ENCODE peak calls at places on chromosomes 6 and 20, in nine cellular contexts. One of them, this sample, is unnamed.

GRCh38 chr20:31833130-31833930 is 12.1 kb downstream of the FOXS1 start:
- DNase-seq in ELR: peak
- DNase-seq in B cell: peak
- DNase-seq in fibroblast of lung: peak
- DNase-seq in neuronal stem cell: peak
- DNase-seq in right atrium auricular region: peak
- DNase-seq in iPS-NIHi11: peak
- DNase-seq in cerebellar cortex: peak
- DNase-seq in breast epithelium: no peak
- DNase-seq in this sample: peak

GRCh38 chr20:1664911-1665310 is 7.3 kb upstream of the SIRPG start:
- DNase-seq in ELR: no peak
- DNase-seq in B cell: no peak
- DNase-seq in fibroblast of lung: no peak
- DNase-seq in neuronal stem cell: no peak
- DNase-seq in right atrium auricular region: no peak
- DNase-seq in iPS-NIHi11: no peak
- DNase-seq in cerebellar cortex: no peak
- DNase-seq in breast epithelium: no peak
- DNase-seq in this sample: no peak

GRCh38 chr6:35451354-35452185 is 568 bp upstream of the FANCE start:
- DNase-seq in ELR: peak
- DNase-seq in B cell: no peak
- DNase-seq in fibroblast of lung: no peak
- DNase-seq in neuronal stem cell: no peak
- DNase-seq in right atrium auricular region: no peak
- DNase-seq in iPS-NIHi11: no peak
- DNase-seq in cerebellar cortex: no peak
- DNase-seq in breast epithelium: no peak
- DNase-seq in this sample: no peak

GRCh38 chr20:4763261-4763660 is 41.6 kb downstream of the PRND start:
- DNase-seq in ELR: no peak
- DNase-seq in B cell: no peak
- DNase-seq in fibroblast of lung: no peak
- DNase-seq in neuronal stem cell: no peak
- DNase-seq in right atrium auricular region: no peak
- DNase-seq in iPS-NIHi11: no peak
- DNase-seq in cerebellar cortex: no peak
- DNase-seq in breast epithelium: no peak
- DNase-seq in this sample: no peak

GRCh38 chr6:13678255-13678983 is 33.2 kb downstream of the RANBP9 start:
- DNase-seq in ELR: no peak
- DNase-seq in B cell: no peak
- DNase-seq in fibroblast of lung: no peak
- DNase-seq in neuronal stem cell: no peak
- DNase-seq in right atrium auricular region: no peak
- DNase-seq in iPS-NIHi11: peak
- DNase-seq in cerebellar cortex: no peak
- DNase-seq in breast epithelium: no peak
- DNase-seq in this sample: no peak

GRCh38 chr6:71181565-71181964 is 107.0 kb upstream of the OGFRL1 start:
- DNase-seq in ELR: peak
- DNase-seq in B cell: no peak
- DNase-seq in fibroblast of lung: peak
- DNase-seq in neuronal stem cell: peak
- DNase-seq in right atrium auricular region: no peak
- DNase-seq in iPS-NIHi11: peak
- DNase-seq in cerebellar cortex: no peak
- DNase-seq in breast epithelium: peak
- DNase-seq in this sample: peak

GRCh38 chr20:58722877-58723627 is 30.5 kb downstream of the NPEPL1 start:
- DNase-seq in ELR: no peak
- DNase-seq in B cell: no peak
- DNase-seq in fibroblast of lung: no peak
- DNase-seq in neuronal stem cell: no peak
- DNase-seq in right atrium auricular region: peak
- DNase-seq in iPS-NIHi11: no peak
- DNase-seq in cerebellar cortex: no peak
- DNase-seq in breast epithelium: no peak
- DNase-seq in this sample: no peak

GRCh38 chr6:92684386-92684785 is 735.0 kb downstream of the EPHA7 start:
- DNase-seq in ELR: no peak
- DNase-seq in B cell: no peak
- DNase-seq in fibroblast of lung: peak
- DNase-seq in neuronal stem cell: no peak
- DNase-seq in right atrium auricular region: no peak
- DNase-seq in iPS-NIHi11: no peak
- DNase-seq in cerebellar cortex: no peak
- DNase-seq in breast epithelium: no peak
- DNase-seq in this sample: no peak

GRCh38 chr20:33793011-33793931 is 17.9 kb upstream of the CHMP4B start:
- DNase-seq in ELR: peak
- DNase-seq in B cell: no peak
- DNase-seq in fibroblast of lung: no peak
- DNase-seq in neuronal stem cell: no peak
- DNase-seq in right atrium auricular region: no peak
- DNase-seq in iPS-NIHi11: no peak
- DNase-seq in cerebellar cortex: no peak
- DNase-seq in breast epithelium: no peak
- DNase-seq in this sample: peak

GRCh38 chr6:135880066-135880972 is 28.8 kb downstream of the PDE7B start:
- DNase-seq in ELR: peak
- DNase-seq in B cell: peak
- DNase-seq in fibroblast of lung: peak
- DNase-seq in neuronal stem cell: no peak
- DNase-seq in right atrium auricular region: no peak
- DNase-seq in iPS-NIHi11: no peak
- DNase-seq in cerebellar cortex: no peak
- DNase-seq in breast epithelium: no peak
- DNase-seq in this sample: peak

GRCh38 chr20:60789399-60789798 is 462.7 kb upstream of the CDH4 start:
- DNase-seq in ELR: no peak
- DNase-seq in B cell: no peak
- DNase-seq in fibroblast of lung: no peak
- DNase-seq in neuronal stem cell: no peak
- DNase-seq in right atrium auricular region: no peak
- DNase-seq in iPS-NIHi11: no peak
- DNase-seq in cerebellar cortex: no peak
- DNase-seq in breast epithelium: no peak
- DNase-seq in this sample: no peak

GRCh38 chr6:37994238-37994637 is 174.7 kb downstream of the ZFAND3 start:
- DNase-seq in ELR: peak
- DNase-seq in B cell: no peak
- DNase-seq in fibroblast of lung: no peak
- DNase-seq in neuronal stem cell: no peak
- DNase-seq in right atrium auricular region: no peak
- DNase-seq in iPS-NIHi11: no peak
- DNase-seq in cerebellar cortex: no peak
- DNase-seq in breast epithelium: no peak
- DNase-seq in this sample: peak

GRCh38 chr6:31401403-31401802 is 2.0 kb upstream of the MICA start:
- DNase-seq in ELR: peak
- DNase-seq in B cell: no peak
- DNase-seq in fibroblast of lung: peak
- DNase-seq in neuronal stem cell: no peak
- DNase-seq in right atrium auricular region: peak
- DNase-seq in iPS-NIHi11: no peak
- DNase-seq in cerebellar cortex: peak
- DNase-seq in breast epithelium: peak
- DNase-seq in this sample: peak

GRCh38 chr6:54386295-54386694 is 78.1 kb downstream of the TINAG start:
- DNase-seq in ELR: no peak
- DNase-seq in B cell: no peak
- DNase-seq in fibroblast of lung: no peak
- DNase-seq in neuronal stem cell: no peak
- DNase-seq in right atrium auricular region: no peak
- DNase-seq in iPS-NIHi11: no peak
- DNase-seq in cerebellar cortex: no peak
- DNase-seq in breast epithelium: no peak
- DNase-seq in this sample: no peak

GRCh38 chr6:6984585-6985366 is 123.0 kb upstream of the RREB1 start:
- DNase-seq in ELR: no peak
- DNase-seq in B cell: no peak
- DNase-seq in fibroblast of lung: no peak
- DNase-seq in neuronal stem cell: no peak
- DNase-seq in right atrium auricular region: no peak
- DNase-seq in iPS-NIHi11: no peak
- DNase-seq in cerebellar cortex: no peak
- DNase-seq in breast epithelium: no peak
- DNase-seq in this sample: no peak

GRCh38 chr6:89375427-89375868 is 22.9 kb upstream of the UBE2J1 start:
- DNase-seq in ELR: no peak
- DNase-seq in B cell: peak
- DNase-seq in fibroblast of lung: no peak
- DNase-seq in neuronal stem cell: no peak
- DNase-seq in right atrium auricular region: no peak
- DNase-seq in iPS-NIHi11: peak
- DNase-seq in cerebellar cortex: peak
- DNase-seq in breast epithelium: peak
- DNase-seq in this sample: peak

GRCh38 chr6:116168148-116168547 is 42.2 kb upstream of the COL10A1 start:
- DNase-seq in ELR: no peak
- DNase-seq in B cell: no peak
- DNase-seq in fibroblast of lung: no peak
- DNase-seq in neuronal stem cell: no peak
- DNase-seq in right atrium auricular region: no peak
- DNase-seq in iPS-NIHi11: no peak
- DNase-seq in cerebellar cortex: no peak
- DNase-seq in breast epithelium: no peak
- DNase-seq in this sample: no peak

GRCh38 chr6:68994561-68994960 is 359.5 kb downstream of the ADGRB3 start:
- DNase-seq in ELR: no peak
- DNase-seq in B cell: no peak
- DNase-seq in fibroblast of lung: peak
- DNase-seq in neuronal stem cell: no peak
- DNase-seq in right atrium auricular region: no peak
- DNase-seq in iPS-NIHi11: no peak
- DNase-seq in cerebellar cortex: no peak
- DNase-seq in breast epithelium: no peak
- DNase-seq in this sample: no peak

GRCh38 chr6:129679758-129680157 is 30.2 kb downstream of the ARHGAP18 start:
- DNase-seq in ELR: peak
- DNase-seq in B cell: no peak
- DNase-seq in fibroblast of lung: no peak
- DNase-seq in neuronal stem cell: no peak
- DNase-seq in right atrium auricular region: no peak
- DNase-seq in iPS-NIHi11: no peak
- DNase-seq in cerebellar cortex: no peak
- DNase-seq in breast epithelium: no peak
- DNase-seq in this sample: peak